ENCODE peak calls at places on chromosomes 3 and 15, in seven cellular contexts. One of them, this sample, is unnamed.

GRCh38 chr15:81163961-81164800 is 30.1 kb downstream of the CFAP161 start:
- DNase-seq in activated CD4-positive, alpha-beta T cell treated with anti-CD3 and anti-CD28 coated beads, Interleukin-2, amount 10 ng/mL, durations not matched to agents 7 days and 5 days: no peak
- DNase-seq in head of caudate nucleus: no peak
- DNase-seq in stimulated activated CD4-positive, alpha-beta T cell treated with anti-CD3 and anti-CD28 coated beads, Interleukin-2, amount 100 ng/mL, for 48 hours: no peak
- DNase-seq in bronchial epithelial cell: peak; percentile 45
- DNase-seq in brain microvascular endothelial cell: peak; percentile 36
- DNase-seq in astrocyte of the spinal cord: peak; percentile 71
- DNase-seq in this sample: no peak

GRCh38 chr3:48388966-48389365 is 16.9 kb downstream of the FBXW12 start:
- DNase-seq in head of caudate nucleus: no peak
- DNase-seq in stimulated activated CD4-positive, alpha-beta T cell treated with anti-CD3 and anti-CD28 coated beads, Interleukin-2, amount 100 ng/mL, for 48 hours: no peak
- DNase-seq in brain microvascular endothelial cell: no peak
- DNase-seq in astrocyte of the spinal cord: no peak
- DNase-seq in activated CD4-positive, alpha-beta T cell treated with anti-CD3 and anti-CD28 coated beads, Interleukin-2, amount 10 ng/mL, durations not matched to agents 7 days and 5 days: no peak
- DNase-seq in bronchial epithelial cell: no peak
- DNase-seq in this sample: no peak

GRCh38 chr3:171566803-171567422 is 106.7 kb upstream of the TNIK start:
- DNase-seq in activated CD4-positive, alpha-beta T cell treated with anti-CD3 and anti-CD28 coated beads, Interleukin-2, amount 10 ng/mL, durations not matched to agents 7 days and 5 days: peak; percentile 34
- DNase-seq in head of caudate nucleus: no peak
- DNase-seq in stimulated activated CD4-positive, alpha-beta T cell treated with anti-CD3 and anti-CD28 coated beads, Interleukin-2, amount 100 ng/mL, for 48 hours: no peak
- DNase-seq in astrocyte of the spinal cord: peak; percentile 54
- DNase-seq in bronchial epithelial cell: peak; percentile 55
- DNase-seq in brain microvascular endothelial cell: no peak
- DNase-seq in this sample: no peak

GRCh38 chr15:59170295-59170881 is 36.3 kb upstream of the LDHAL6B start:
- DNase-seq in brain microvascular endothelial cell: peak; percentile 9
- DNase-seq in bronchial epithelial cell: peak; percentile 76
- DNase-seq in activated CD4-positive, alpha-beta T cell treated with anti-CD3 and anti-CD28 coated beads, Interleukin-2, amount 10 ng/mL, durations not matched to agents 7 days and 5 days: no peak
- DNase-seq in astrocyte of the spinal cord: peak; percentile 72
- DNase-seq in head of caudate nucleus: peak; percentile 48
- DNase-seq in stimulated activated CD4-positive, alpha-beta T cell treated with anti-CD3 and anti-CD28 coated beads, Interleukin-2, amount 100 ng/mL, for 48 hours: no peak
- DNase-seq in this sample: peak; percentile 66

GRCh38 chr15:99085413-99086326 is 19.2 kb upstream of the SYNM start:
- DNase-seq in activated CD4-positive, alpha-beta T cell treated with anti-CD3 and anti-CD28 coated beads, Interleukin-2, amount 10 ng/mL, durations not matched to agents 7 days and 5 days: no peak
- DNase-seq in brain microvascular endothelial cell: peak; percentile 53
- DNase-seq in stimulated activated CD4-positive, alpha-beta T cell treated with anti-CD3 and anti-CD28 coated beads, Interleukin-2, amount 100 ng/mL, for 48 hours: no peak
- DNase-seq in astrocyte of the spinal cord: peak; percentile 55
- DNase-seq in head of caudate nucleus: no peak
- DNase-seq in bronchial epithelial cell: no peak
- DNase-seq in this sample: peak; percentile 21

GRCh38 chr3:160754371-160754854 is 1.6 kb upstream of the PPM1L start:
- DNase-seq in bronchial epithelial cell: peak; percentile 42
- DNase-seq in stimulated activated CD4-positive, alpha-beta T cell treated with anti-CD3 and anti-CD28 coated beads, Interleukin-2, amount 100 ng/mL, for 48 hours: no peak
- DNase-seq in activated CD4-positive, alpha-beta T cell treated with anti-CD3 and anti-CD28 coated beads, Interleukin-2, amount 10 ng/mL, durations not matched to agents 7 days and 5 days: no peak
- DNase-seq in head of caudate nucleus: peak; percentile 55
- DNase-seq in astrocyte of the spinal cord: peak; percentile 61
- DNase-seq in brain microvascular endothelial cell: peak; percentile 32
- DNase-seq in this sample: peak; percentile 70

GRCh38 chr3:111667621-111668239 is 72.6 kb upstream of the ZBED2 start:
- DNase-seq in activated CD4-positive, alpha-beta T cell treated with anti-CD3 and anti-CD28 coated beads, Interleukin-2, amount 10 ng/mL, durations not matched to agents 7 days and 5 days: peak; percentile 91
- DNase-seq in stimulated activated CD4-positive, alpha-beta T cell treated with anti-CD3 and anti-CD28 coated beads, Interleukin-2, amount 100 ng/mL, for 48 hours: peak; percentile 38
- DNase-seq in bronchial epithelial cell: peak; percentile 42
- DNase-seq in astrocyte of the spinal cord: peak; percentile 22
- DNase-seq in brain microvascular endothelial cell: peak; percentile 44
- DNase-seq in head of caudate nucleus: peak; percentile 20
- DNase-seq in this sample: no peak

GRCh38 chr3:20125912-20126311 is 60.1 kb downstream of the SGO1 start:
- DNase-seq in stimulated activated CD4-positive, alpha-beta T cell treated with anti-CD3 and anti-CD28 coated beads, Interleukin-2, amount 100 ng/mL, for 48 hours: no peak
- DNase-seq in astrocyte of the spinal cord: no peak
- DNase-seq in brain microvascular endothelial cell: no peak
- DNase-seq in bronchial epithelial cell: no peak
- DNase-seq in head of caudate nucleus: no peak
- DNase-seq in activated CD4-positive, alpha-beta T cell treated with anti-CD3 and anti-CD28 coated beads, Interleukin-2, amount 10 ng/mL, durations not matched to agents 7 days and 5 days: no peak
- DNase-seq in this sample: no peak

GRCh38 chr3:166303685-166304084 is 466.5 kb upstream of the BCHE start:
- DNase-seq in stimulated activated CD4-positive, alpha-beta T cell treated with anti-CD3 and anti-CD28 coated beads, Interleukin-2, amount 100 ng/mL, for 48 hours: no peak
- DNase-seq in activated CD4-positive, alpha-beta T cell treated with anti-CD3 and anti-CD28 coated beads, Interleukin-2, amount 10 ng/mL, durations not matched to agents 7 days and 5 days: no peak
- DNase-seq in brain microvascular endothelial cell: no peak
- DNase-seq in head of caudate nucleus: no peak
- DNase-seq in astrocyte of the spinal cord: no peak
- DNase-seq in bronchial epithelial cell: no peak
- DNase-seq in this sample: no peak

GRCh38 chr15:71889947-71890346 is 79.6 kb downstream of the NR2E3 start:
- DNase-seq in activated CD4-positive, alpha-beta T cell treated with anti-CD3 and anti-CD28 coated beads, Interleukin-2, amount 10 ng/mL, durations not matched to agents 7 days and 5 days: no peak
- DNase-seq in astrocyte of the spinal cord: no peak
- DNase-seq in stimulated activated CD4-positive, alpha-beta T cell treated with anti-CD3 and anti-CD28 coated beads, Interleukin-2, amount 100 ng/mL, for 48 hours: no peak
- DNase-seq in head of caudate nucleus: no peak
- DNase-seq in bronchial epithelial cell: no peak
- DNase-seq in brain microvascular endothelial cell: no peak
- DNase-seq in this sample: no peak

GRCh38 chr3:12187448-12188327 is 29.0 kb upstream of the TIMP4 start:
- DNase-seq in brain microvascular endothelial cell: peak; percentile 48
- DNase-seq in astrocyte of the spinal cord: peak; percentile 66
- DNase-seq in stimulated activated CD4-positive, alpha-beta T cell treated with anti-CD3 and anti-CD28 coated beads, Interleukin-2, amount 100 ng/mL, for 48 hours: peak; percentile 64
- DNase-seq in activated CD4-positive, alpha-beta T cell treated with anti-CD3 and anti-CD28 coated beads, Interleukin-2, amount 10 ng/mL, durations not matched to agents 7 days and 5 days: peak; percentile 50
- DNase-seq in head of caudate nucleus: peak; percentile 41
- DNase-seq in bronchial epithelial cell: peak; percentile 32
- DNase-seq in this sample: no peak

This sample was measured in islet precursor cell.